ENCODE peak calls at places on chromosome 15, in four cellular contexts. One of them, this sample, is unnamed.

GRCh38 chr15:61086001-61086400 is 143.1 kb downstream of the RORA start:
- DNase-seq in iris pigment epithelial cell: no peak
- DNase-seq in KBM-7: no peak
- DNase-seq in Peyer's patch: no peak
- DNase-seq in this sample: no peak

GRCh38 chr15:58361291-58361759 is 70.5 kb upstream of the LIPC start:
- DNase-seq in Peyer's patch: no peak
- DNase-seq in KBM-7: peak
- DNase-seq in iris pigment epithelial cell: peak
- DNase-seq in this sample: no peak

GRCh38 chr15:48965972-48966371 is 2.3 kb upstream of the SHC4 start:
- DNase-seq in KBM-7: peak
- DNase-seq in Peyer's patch: no peak
- DNase-seq in iris pigment epithelial cell: peak
- DNase-seq in this sample: no peak

GRCh38 chr15:64092864-64093626 is 593 bp downstream of the CIAO2A start:
- DNase-seq in Peyer's patch: peak
- DNase-seq in iris pigment epithelial cell: peak
- DNase-seq in KBM-7: peak
- DNase-seq in this sample: no peak

GRCh38 chr15:71739355-71739754 is 71.0 kb upstream of the NR2E3 start:
- DNase-seq in iris pigment epithelial cell: no peak
- DNase-seq in Peyer's patch: no peak
- DNase-seq in KBM-7: no peak
- DNase-seq in this sample: no peak

GRCh38 chr15:60611592-60612346 is 132.8 kb upstream of the ICE2 start:
- DNase-seq in iris pigment epithelial cell: no peak
- DNase-seq in KBM-7: no peak
- DNase-seq in Peyer's patch: no peak
- DNase-seq in this sample: no peak

GRCh38 chr15:101698314-101698713 is 26.0 kb downstream of the TARS3 start:
- DNase-seq in KBM-7: no peak
- DNase-seq in Peyer's patch: no peak
- DNase-seq in iris pigment epithelial cell: no peak
- DNase-seq in this sample: no peak

GRCh38 chr15:90029024-90029423 is 27.9 kb downstream of the ZNF710 start:
- DNase-seq in Peyer's patch: peak
- DNase-seq in KBM-7: no peak
- DNase-seq in iris pigment epithelial cell: no peak
- DNase-seq in this sample: no peak

GRCh38 chr15:69704229-69704628 is 251.6 kb downstream of the RPLP1 start:
- DNase-seq in KBM-7: no peak
- DNase-seq in Peyer's patch: no peak
- DNase-seq in iris pigment epithelial cell: peak
- DNase-seq in this sample: no peak

GRCh38 chr15:101266034-101266433 is 11.3 kb downstream of the SELENOS start:
- DNase-seq in Peyer's patch: no peak
- DNase-seq in KBM-7: no peak
- DNase-seq in iris pigment epithelial cell: peak
- DNase-seq in this sample: no peak

GRCh38 chr15:73951044-73951561 is 24.8 kb downstream of the LOXL1 start:
- DNase-seq in KBM-7: peak
- DNase-seq in Peyer's patch: peak
- DNase-seq in iris pigment epithelial cell: peak
- DNase-seq in this sample: peak

GRCh38 chr15:57510647-57511046 is 81.1 kb upstream of the MYZAP start:
- DNase-seq in KBM-7: no peak
- DNase-seq in iris pigment epithelial cell: peak
- DNase-seq in Peyer's patch: no peak
- DNase-seq in this sample: no peak

GRCh38 chr15:45347989-45348388 is 30.4 kb downstream of the GATM start:
- DNase-seq in iris pigment epithelial cell: no peak
- DNase-seq in KBM-7: no peak
- DNase-seq in Peyer's patch: no peak
- DNase-seq in this sample: no peak

GRCh38 chr15:36363335-36363734 is 216.1 kb upstream of the CDIN1 start:
- DNase-seq in iris pigment epithelial cell: peak
- DNase-seq in Peyer's patch: no peak
- DNase-seq in KBM-7: no peak
- DNase-seq in this sample: no peak